ENCODE peak calls at places on chromosomes 6 and 20, in four cellular contexts. F is AG04450, S is MM.1S, T is heart right ventricle. H is an unnamed sample.

GRCh38 chr6:169964440-169965212 is 213.2 kb downstream of the ERMARD start:
- DNase-seq in F (no peak), S (no peak), T (no peak), H (no peak)

GRCh38 chr6:30814137-30815084 is 69.9 kb upstream of the DDR1 start:
- DNase-seq in F (no peak), S (no peak), T (no peak), H (no peak)

GRCh38 chr6:148272597-148272996 is 70.0 kb upstream of the SASH1 start:
- DNase-seq in F (no peak), S (no peak), T (no peak), H (no peak)

GRCh38 chr20:43920797-43921196 is 6.1 kb downstream of the TOX2 start:
- DNase-seq in F (no peak), S (no peak), T (no peak), H (no peak)

GRCh38 chr20:4375881-4376280 is 345.8 kb upstream of the PRND start:
- DNase-seq in F (peak; percentile 68), S (no peak), T (no peak), H (no peak)

GRCh38 chr6:143059616-143060353 is 904 bp upstream of the AIG1 start:
- DNase-seq in F (peak; percentile 51), S (peak; percentile 68), T (no peak), H (no peak)

GRCh38 chr20:18926972-18927371 is 113.4 kb downstream of the SCP2D1 start:
- DNase-seq in F (no peak), S (no peak), T (no peak), H (no peak)

GRCh38 chr6:73798592-73798991 is 102.6 kb downstream of the CD109 start:
- DNase-seq in F (peak; percentile 93), S (no peak), T (no peak), H (peak; percentile 42)

GRCh38 chr6:41332842-41333736 is 2.3 kb upstream of the NCR2 start:
- DNase-seq in F (no peak), S (no peak), T (no peak), H (no peak)

GRCh38 chr6:49463612-49463967 is 420 bp downstream of the CENPQ start:
- DNase-seq in F (no peak), S (no peak), T (no peak), H (no peak)

GRCh38 chr6:12490904-12491571 is 200.9 kb downstream of the EDN1 start:
- DNase-seq in F (peak; percentile 47), S (no peak), T (no peak), H (no peak)

GRCh38 chr6:75266716-75267291 is 17.8 kb downstream of the TMEM30A start:
- DNase-seq in F (no peak), S (peak; percentile 62), T (no peak), H (no peak)

GRCh38 chr6:94215614-94216013 is 796.3 kb upstream of the EPHA7 start:
- DNase-seq in F (no peak), S (no peak), T (no peak), H (no peak)

GRCh38 chr20:19973920-19974620 is 43.1 kb upstream of the NAA20 start:
- DNase-seq in F (no peak), S (no peak), T (peak; percentile 63), H (no peak)

GRCh38 chr6:93393554-93394074 is 25.7 kb downstream of the EPHA7 start:
- DNase-seq in F (no peak), S (no peak), T (no peak), H (no peak)

GRCh38 chr6:110369056-110369455 is 10.9 kb upstream of the METTL24 start:
- DNase-seq in F (no peak), S (no peak), T (no peak), H (no peak)

GRCh38 chr6:79334674-79335073 is 100.2 kb upstream of the HMGN3 start:
- DNase-seq in F (no peak), S (no peak), T (no peak), H (no peak)

GRCh38 chr6:34075906-34076305 is 70.0 kb downstream of the GRM4 start:
- DNase-seq in F (no peak), S (no peak), T (no peak), H (no peak)

GRCh38 chr20:10547276-10548114 is 112.4 kb downstream of the SLX4IP start:
- DNase-seq in F (no peak), S (no peak), T (no peak), H (no peak)

GRCh38 chr6:145865175-145865574 is 50.6 kb upstream of the FBXO30 start:
- DNase-seq in F (no peak), S (peak; percentile 29), T (no peak), H (peak; percentile 15)

GRCh38 chr6:106782524-106783265 is 153.3 kb downstream of the QRSL1 start:
- DNase-seq in F (no peak), S (no peak), T (no peak), H (no peak)

GRCh38 chr6:20955751-20956150 is 421.5 kb downstream of the CDKAL1 start:
- DNase-seq in F (no peak), S (no peak), T (no peak), H (no peak)

GRCh38 chr6:20952605-20953004 is 418.3 kb downstream of the CDKAL1 start:
- DNase-seq in F (peak; percentile 7), S (no peak), T (no peak), H (no peak)

GRCh38 chr6:20954325-20954724 is 420.1 kb downstream of the CDKAL1 start:
- DNase-seq in F (no peak), S (no peak), T (no peak), H (no peak)

GRCh38 chr6:20948531-20948930 is 414.3 kb downstream of the CDKAL1 start:
- DNase-seq in F (no peak), S (no peak), T (no peak), H (no peak)

GRCh38 chr6:20953019-20953418 is 418.8 kb downstream of the CDKAL1 start:
- DNase-seq in F (no peak), S (no peak), T (no peak), H (no peak)
- H3K4me3 ChIP-seq in F (no peak overlapping the region), S (no peak overlapping the region), T (no peak overlapping the region), H (no peak overlapping the region)

DNA sequence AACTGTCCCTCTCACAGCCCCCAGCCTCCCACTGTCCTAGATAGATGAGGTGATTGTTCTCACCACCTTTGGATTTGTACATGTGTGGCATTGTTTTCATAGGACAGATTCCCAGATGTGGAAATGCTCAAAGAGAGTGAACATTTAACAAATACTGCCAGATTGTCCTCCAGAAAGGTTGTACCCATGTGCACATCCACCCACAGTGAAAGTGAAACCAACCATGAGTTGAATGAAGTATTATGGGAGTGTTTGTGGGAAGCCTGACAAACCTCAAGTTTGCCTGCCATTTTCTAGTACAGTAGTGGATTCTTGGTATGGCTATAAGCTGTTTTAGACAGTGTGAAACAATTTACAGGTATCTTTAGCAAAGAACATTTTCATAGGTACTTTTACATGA is 42.7 kb downstream of the ANKRD6 start:
- DNase-seq in F (no peak), S (peak; percentile 49), T (no peak), H (peak; percentile 7)
- H3K27me3 ChIP-seq in F (no peaks in the 10 kb centered on the region), S (no peaks in the 10 kb centered on the region), T (no peaks in the 10 kb centered on the region), H (no peaks in the 10 kb centered on the region)

GRCh38 chr6:4280031-4280430 is 144.7 kb upstream of the ECI2 start:
- DNase-seq in F (no peak), S (no peak), T (no peak), H (no peak)

GRCh38 chr6:4282926-4283325 is 147.6 kb upstream of the ECI2 start:
- DNase-seq in F (no peak), S (no peak), T (no peak), H (no peak)

GRCh38 chr6:4280721-4281120 is 145.3 kb upstream of the ECI2 start:
- DNase-seq in F (peak; percentile 66), S (no peak), T (no peak), H (no peak)

DNA sequence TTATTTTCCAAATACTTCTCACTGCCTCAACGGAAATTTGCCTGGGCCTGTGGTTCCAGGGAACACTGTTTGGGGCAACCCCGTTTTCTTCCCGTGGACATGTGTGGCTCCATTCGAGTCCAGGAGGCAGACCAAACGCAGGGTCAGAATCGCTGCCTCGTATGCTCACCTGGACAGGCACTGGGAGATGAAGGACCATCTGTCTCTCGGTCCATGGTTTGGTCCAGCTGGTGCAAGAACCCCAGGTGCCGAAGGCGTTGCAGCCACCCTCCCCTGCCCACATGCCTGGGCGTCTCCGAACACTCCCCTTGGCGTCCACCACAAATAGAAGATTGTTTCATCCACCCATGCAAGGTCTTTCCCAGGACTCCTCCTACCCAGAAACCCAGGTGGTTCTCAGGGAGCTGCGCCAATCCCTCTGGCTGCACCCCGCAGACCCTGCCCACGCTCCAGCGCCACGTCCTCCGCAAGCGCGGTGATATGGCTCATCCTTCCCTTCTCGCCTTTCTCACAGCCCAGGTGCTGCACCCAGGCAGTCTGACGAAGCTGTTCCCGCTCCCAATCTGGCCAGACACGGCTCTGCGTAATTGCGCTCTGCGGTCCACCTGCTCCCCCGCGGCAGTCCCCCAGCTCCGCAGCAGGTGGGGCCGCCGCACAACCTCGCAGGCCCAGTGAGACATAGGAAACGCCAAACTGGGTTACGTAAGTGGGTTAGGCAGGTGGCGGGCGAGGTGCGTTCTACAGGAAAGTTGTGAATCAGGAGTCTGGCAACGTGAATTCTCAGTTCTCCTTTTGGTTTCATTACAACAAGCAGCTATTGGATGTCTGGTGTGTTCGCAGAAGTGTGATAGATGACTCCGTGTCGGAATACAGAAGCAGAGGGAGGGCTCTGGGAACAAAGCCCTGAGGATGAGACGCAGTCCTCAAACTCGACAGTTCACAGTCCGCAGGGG is 146.2 kb upstream of the ECI2 start:
- DNase-seq in F (no peak), S (peak; percentile 76), T (peak; percentile 38), H (peak; percentile 78)
- H3K4me3 ChIP-seq in F (peak overlapping the region; percentile 48), S (peak overlapping the region; percentile 50), T (peak overlapping the region; percentile 49), H (peak overlapping the region; percentile 45)

DNA sequence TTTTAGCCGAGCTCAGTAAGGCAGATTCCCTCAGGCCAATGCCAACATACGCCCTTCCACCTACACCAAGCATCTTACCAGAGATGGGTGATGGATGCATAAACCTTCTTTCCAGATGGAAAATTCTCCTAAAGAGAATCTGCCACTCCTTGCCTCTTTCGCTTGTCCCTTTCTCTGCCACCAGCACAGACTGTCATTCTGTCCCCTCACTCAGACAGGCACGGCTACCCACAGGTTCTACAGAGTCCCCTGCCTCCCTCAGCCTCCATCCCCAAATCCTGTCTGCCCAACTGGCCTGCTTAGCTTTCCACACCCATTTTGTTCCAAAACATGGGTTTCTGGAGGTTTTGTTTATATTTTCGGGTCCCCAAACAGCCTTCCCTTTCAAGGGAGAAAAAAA is 12.7 kb upstream of the FOXF2 start:
- DNase-seq in F (no peak), S (no peak), T (no peak), H (no peak)
- H3K27me3 ChIP-seq in F (peaks cover 59% of the 10 kb centered on the region), S (peaks cover 25% of the 10 kb centered on the region), T (peaks cover 94% of the 10 kb centered on the region), H (no peaks in the 10 kb centered on the region)

GRCh38 chr20:6870559-6870958 is 103.1 kb downstream of the BMP2 start:
- DNase-seq in F (no peak), S (peak; percentile 75), T (no peak), H (no peak)
- H3K4me3 ChIP-seq in F (no peak overlapping the region), S (no peak overlapping the region), T (no peak overlapping the region), H (no peak overlapping the region)

GRCh38 chr20:62457098-62457497 is 18.7 kb downstream of the GATA5 start:
- DNase-seq in F (no peak), S (no peak), T (no peak), H (no peak)

GRCh38 chr20:62454936-62455673 is 20.7 kb downstream of the GATA5 start:
- DNase-seq in F (no peak), S (no peak), T (no peak), H (no peak)

GRCh38 chr20:62457831-62458230 is 18.0 kb downstream of the GATA5 start:
- DNase-seq in F (no peak), S (no peak), T (no peak), H (no peak)

GRCh38 chr20:62458256-62459251 is 17.2 kb downstream of the GATA5 start:
- DNase-seq in F (no peak), S (no peak), T (no peak), H (no peak)

GRCh38 chr20:62455929-62456328 is 19.9 kb downstream of the GATA5 start:
- DNase-seq in F (no peak), S (no peak), T (no peak), H (no peak)
- H3K27me3 ChIP-seq in F (peaks cover 57% of the 10 kb centered on the region), S (peaks cover 97% of the 10 kb centered on the region), T (peaks cover 21% of the 10 kb centered on the region), H (no peaks in the 10 kb centered on the region)

H was measured in GM06990.